ENCODE peak calls at places on chromosomes 11 and 22, in ten cellular contexts. One of them, this sample, is unnamed.
A peak's percentile ranks its signal among the peaks of the same experiment; 100 is the strongest.

GRCh38 chr11:104490182-104490581 is 326.2 kb upstream of the PDGFD start:
- DNase-seq in nephron progenitor cell: no peak
- DNase-seq in tibial artery: no peak
- DNase-seq in occipital lobe: no peak
- DNase-seq in posterior cingulate gyrus: no peak
- DNase-seq in NCI-H1105: no peak
- DNase-seq in fibroblast of lung: peak; percentile 11
- DNase-seq in activated CD4-positive, alpha-beta memory T cell treated with anti-CD3 and anti-CD28 coated beads, Interleukin-2, amount 10 ng/mL, durations not matched to agents 7 days and 5 days: no peak
- DNase-seq in NCI-H345: no peak
- DNase-seq in HFF-Myc: no peak
- DNase-seq in this sample: no peak

GRCh38 chr22:46386312-46386711 is 50.8 kb downstream of the TRMU start:
- DNase-seq in activated CD4-positive, alpha-beta memory T cell treated with anti-CD3 and anti-CD28 coated beads, Interleukin-2, amount 10 ng/mL, durations not matched to agents 7 days and 5 days: no peak
- DNase-seq in NCI-H345: no peak
- DNase-seq in HFF-Myc: no peak
- DNase-seq in occipital lobe: no peak
- DNase-seq in tibial artery: no peak
- DNase-seq in fibroblast of lung: no peak
- DNase-seq in posterior cingulate gyrus: no peak
- DNase-seq in NCI-H1105: no peak
- DNase-seq in nephron progenitor cell: no peak
- DNase-seq in this sample: peak; percentile 60

GRCh38 chr11:102390667-102391449 is 43.8 kb downstream of the BIRC2 start:
- DNase-seq in occipital lobe: peak; percentile 47
- DNase-seq in activated CD4-positive, alpha-beta memory T cell treated with anti-CD3 and anti-CD28 coated beads, Interleukin-2, amount 10 ng/mL, durations not matched to agents 7 days and 5 days: peak; percentile 59
- DNase-seq in posterior cingulate gyrus: peak; percentile 68
- DNase-seq in nephron progenitor cell: peak; percentile 68
- DNase-seq in NCI-H1105: peak; percentile 24
- DNase-seq in tibial artery: peak; percentile 57
- DNase-seq in HFF-Myc: no peak
- DNase-seq in fibroblast of lung: peak; percentile 72
- DNase-seq in NCI-H345: peak; percentile 53
- DNase-seq in this sample: peak; percentile 77

GRCh38 chr11:129289350-129290040 is 86.2 kb upstream of the BARX2 start:
- DNase-seq in NCI-H345: no peak
- DNase-seq in tibial artery: no peak
- DNase-seq in occipital lobe: no peak
- DNase-seq in posterior cingulate gyrus: no peak
- DNase-seq in NCI-H1105: no peak
- DNase-seq in activated CD4-positive, alpha-beta memory T cell treated with anti-CD3 and anti-CD28 coated beads, Interleukin-2, amount 10 ng/mL, durations not matched to agents 7 days and 5 days: no peak
- DNase-seq in HFF-Myc: no peak
- DNase-seq in fibroblast of lung: no peak
- DNase-seq in nephron progenitor cell: no peak
- DNase-seq in this sample: no peak

GRCh38 chr11:130114726-130115125 is 44.9 kb upstream of the ST14 start:
- DNase-seq in fibroblast of lung: no peak
- DNase-seq in tibial artery: no peak
- DNase-seq in nephron progenitor cell: no peak
- DNase-seq in activated CD4-positive, alpha-beta memory T cell treated with anti-CD3 and anti-CD28 coated beads, Interleukin-2, amount 10 ng/mL, durations not matched to agents 7 days and 5 days: no peak
- DNase-seq in posterior cingulate gyrus: no peak
- DNase-seq in NCI-H1105: no peak
- DNase-seq in HFF-Myc: no peak
- DNase-seq in NCI-H345: no peak
- DNase-seq in occipital lobe: no peak
- DNase-seq in this sample: no peak

GRCh38 chr11:19088791-19089190 is 28.2 kb upstream of the ZDHHC13 start:
- DNase-seq in fibroblast of lung: no peak
- DNase-seq in tibial artery: no peak
- DNase-seq in posterior cingulate gyrus: no peak
- DNase-seq in nephron progenitor cell: no peak
- DNase-seq in HFF-Myc: no peak
- DNase-seq in activated CD4-positive, alpha-beta memory T cell treated with anti-CD3 and anti-CD28 coated beads, Interleukin-2, amount 10 ng/mL, durations not matched to agents 7 days and 5 days: no peak
- DNase-seq in NCI-H345: no peak
- DNase-seq in occipital lobe: no peak
- DNase-seq in NCI-H1105: no peak
- DNase-seq in this sample: no peak

GRCh38 chr11:1203505-1204271 is 19.2 kb upstream of the MUC5B start:
- DNase-seq in activated CD4-positive, alpha-beta memory T cell treated with anti-CD3 and anti-CD28 coated beads, Interleukin-2, amount 10 ng/mL, durations not matched to agents 7 days and 5 days: no peak
- DNase-seq in fibroblast of lung: no peak
- DNase-seq in NCI-H1105: no peak
- DNase-seq in occipital lobe: no peak
- DNase-seq in posterior cingulate gyrus: no peak
- DNase-seq in HFF-Myc: no peak
- DNase-seq in NCI-H345: no peak
- DNase-seq in nephron progenitor cell: no peak
- DNase-seq in tibial artery: peak; percentile 12
- DNase-seq in this sample: peak; percentile 11

GRCh38 chr11:132561937-132562336 is 970.4 kb downstream of the OPCML start:
- DNase-seq in occipital lobe: no peak
- DNase-seq in tibial artery: no peak
- DNase-seq in nephron progenitor cell: no peak
- DNase-seq in NCI-H1105: no peak
- DNase-seq in posterior cingulate gyrus: no peak
- DNase-seq in fibroblast of lung: no peak
- DNase-seq in activated CD4-positive, alpha-beta memory T cell treated with anti-CD3 and anti-CD28 coated beads, Interleukin-2, amount 10 ng/mL, durations not matched to agents 7 days and 5 days: no peak
- DNase-seq in NCI-H345: no peak
- DNase-seq in HFF-Myc: no peak
- DNase-seq in this sample: no peak

GRCh38 chr22:38758276-38758945 is 2.6 kb upstream of the SUN2 start:
- DNase-seq in NCI-H1105: peak; percentile 12
- DNase-seq in posterior cingulate gyrus: no peak
- DNase-seq in occipital lobe: no peak
- DNase-seq in fibroblast of lung: no peak
- DNase-seq in HFF-Myc: no peak
- DNase-seq in activated CD4-positive, alpha-beta memory T cell treated with anti-CD3 and anti-CD28 coated beads, Interleukin-2, amount 10 ng/mL, durations not matched to agents 7 days and 5 days: peak; percentile 55
- DNase-seq in nephron progenitor cell: no peak
- DNase-seq in tibial artery: no peak
- DNase-seq in NCI-H345: peak; percentile 66
- DNase-seq in this sample: no peak

GRCh38 chr11:21675049-21675616 is 517.8 kb upstream of the ANO5 start:
- DNase-seq in fibroblast of lung: no peak
- DNase-seq in HFF-Myc: no peak
- DNase-seq in occipital lobe: no peak
- DNase-seq in NCI-H345: no peak
- DNase-seq in activated CD4-positive, alpha-beta memory T cell treated with anti-CD3 and anti-CD28 coated beads, Interleukin-2, amount 10 ng/mL, durations not matched to agents 7 days and 5 days: no peak
- DNase-seq in NCI-H1105: no peak
- DNase-seq in nephron progenitor cell: no peak
- DNase-seq in posterior cingulate gyrus: no peak
- DNase-seq in tibial artery: no peak
- DNase-seq in this sample: no peak

GRCh38 chr11:120043323-120043945 is 94.5 kb downstream of the TRIM29 start:
- DNase-seq in posterior cingulate gyrus: no peak
- DNase-seq in occipital lobe: no peak
- DNase-seq in HFF-Myc: no peak
- DNase-seq in nephron progenitor cell: no peak
- DNase-seq in fibroblast of lung: no peak
- DNase-seq in NCI-H1105: no peak
- DNase-seq in NCI-H345: no peak
- DNase-seq in activated CD4-positive, alpha-beta memory T cell treated with anti-CD3 and anti-CD28 coated beads, Interleukin-2, amount 10 ng/mL, durations not matched to agents 7 days and 5 days: no peak
- DNase-seq in tibial artery: no peak
- DNase-seq in this sample: no peak

This sample was measured in WTC11.